ENCODE peak calls at places on chromosome 2, in seven cellular contexts. D, Y, R, A, M, E and P are unnamed samples.

GRCh38 chr2:132670961-132671781 is 1.2 kb upstream of the LYPD1 start:
- DNase-seq in D (no peak), Y (no peak), R (no peak), A (no peak), M (peak), E (no peak), P (no peak)

GRCh38 chr2:47205576-47206141 is 50.6 kb upstream of the STPG4 start:
- DNase-seq in D (no peak), Y (no peak), R (no peak), A (no peak), M (peak), E (no peak), P (no peak)

GRCh38 chr2:79862756-79863155 is 349.9 kb downstream of the CTNNA2 start:
- DNase-seq in D (no peak), Y (no peak), R (no peak), A (no peak), M (no peak), E (no peak), P (no peak)

GRCh38 chr2:64669288-64669687 is 15.6 kb upstream of the SERTAD2 start:
- DNase-seq in D (no peak), Y (no peak), R (no peak), A (no peak), M (no peak), E (no peak), P (no peak)

GRCh38 chr2:231321556-231322334 is 73.8 kb upstream of the B3GNT7 start:
- DNase-seq in D (no peak), Y (peak), R (peak), A (no peak), M (no peak), E (no peak), P (peak)

GRCh38 chr2:162072181-162072702 is 1.8 kb downstream of the DPP4 start:
- DNase-seq in D (no peak), Y (no peak), R (no peak), A (no peak), M (peak), E (no peak), P (no peak)

GRCh38 chr2:239953418-239954061 is 71.6 kb downstream of the NDUFA10 start:
- DNase-seq in D (no peak), Y (no peak), R (no peak), A (no peak), M (peak), E (no peak), P (no peak)

GRCh38 chr2:55989405-55989804 is 65.8 kb upstream of the EFEMP1 start:
- DNase-seq in D (no peak), Y (no peak), R (no peak), A (no peak), M (no peak), E (no peak), P (no peak)

GRCh38 chr2:29108225-29108624 is 7.0 kb upstream of the CLIP4 start:
- DNase-seq in D (no peak), Y (no peak), R (no peak), A (no peak), M (peak), E (no peak), P (no peak)

GRCh38 chr2:112004246-112004645 is 50.8 kb upstream of the TMEM87B start:
- DNase-seq in D (no peak), Y (peak), R (peak), A (no peak), M (peak), E (no peak), P (peak)

GRCh38 chr2:133760366-133760765 is 192.1 kb upstream of the NCKAP5 start:
- DNase-seq in D (no peak), Y (no peak), R (no peak), A (no peak), M (no peak), E (no peak), P (no peak)

GRCh38 chr2:207255565-207255964 is 89.8 kb upstream of the KLF7 start:
- DNase-seq in D (no peak), Y (no peak), R (no peak), A (no peak), M (no peak), E (no peak), P (no peak)

GRCh38 chr2:216315817-216316603 is 56.3 kb downstream of the MARCHF4 start:
- DNase-seq in D (no peak), Y (no peak), R (no peak), A (no peak), M (peak), E (no peak), P (no peak)

GRCh38 chr2:55239656-55240222 is 7.3 kb downstream of the RPS27A start:
- DNase-seq in D (no peak), Y (no peak), R (no peak), A (no peak), M (no peak), E (no peak), P (no peak)

GRCh38 chr2:57373530-57373929 is 673.1 kb upstream of the VRK2 start:
- DNase-seq in D (no peak), Y (no peak), R (no peak), A (no peak), M (peak), E (no peak), P (no peak)

GRCh38 chr2:236976271-236977120 is 109.2 kb upstream of the COPS8 start:
- DNase-seq in D (no peak), Y (no peak), R (no peak), A (no peak), M (no peak), E (no peak), P (no peak)

GRCh38 chr2:109218087-109218791 is 89.2 kb downstream of the SH3RF3 start:
- DNase-seq in D (no peak), Y (peak), R (no peak), A (no peak), M (no peak), E (no peak), P (peak)

GRCh38 chr2:127107622-127107999 is 657 bp upstream of the BIN1 start:
- DNase-seq in D (no peak), Y (no peak), R (no peak), A (no peak), M (peak), E (peak), P (peak)

GRCh38 chr2:97730245-97730644 is 16.9 kb downstream of the ZAP70 start:
- DNase-seq in D (no peak), Y (no peak), R (no peak), A (no peak), M (no peak), E (no peak), P (no peak)

GRCh38 chr2:118224888-118225264 is 136.6 kb downstream of the INSIG2 start:
- DNase-seq in D (no peak), Y (peak), R (peak), A (no peak), M (no peak), E (no peak), P (no peak)

GRCh38 chr2:203982276-203982675 is 45.7 kb downstream of the ICOS start:
- DNase-seq in D (no peak), Y (no peak), R (no peak), A (no peak), M (no peak), E (no peak), P (no peak)

GRCh38 chr2:127191331-127192219 is 28.5 kb downstream of the CYP27C1 start:
- DNase-seq in D (no peak), Y (no peak), R (no peak), A (no peak), M (no peak), E (no peak), P (peak)